ENCODE peak calls at places on chromosomes 2 and 18, in four cellular contexts. L is frontal cortex, A is NCI-H1092 treated with DMSO at 0.1 percent for 48 hours, N is DMS153. O is an unnamed sample.

GRCh38 chr2:49940616-49941015 is 786.3 kb upstream of the FSHR start:
- DNase-seq in L (no peak), A (no peak), N (no peak), O (no peak)

GRCh38 chr2:218005486-218005885 is 2.7 kb upstream of the TNS1 start:
- DNase-seq in L (no peak), A (no peak), N (no peak), O (no peak)

GRCh38 chr2:161134547-161135518 is 25.4 kb upstream of the TANK start:
- DNase-seq in L (no peak), A (peak), N (peak), O (no peak)

GRCh38 chr2:142874293-142874814 is 3.1 kb upstream of the KYNU start:
- DNase-seq in L (no peak), A (no peak), N (no peak), O (peak)

GRCh38 chr2:119485336-119486110 is 38.8 kb downstream of the SCTR start:
- DNase-seq in L (no peak), A (no peak), N (no peak), O (no peak)

GRCh38 chr2:109365131-109365530 is 236.1 kb downstream of the SH3RF3 start:
- DNase-seq in L (no peak), A (no peak), N (no peak), O (no peak)

GRCh38 chr2:148674063-148675020 is 29.8 kb downstream of the EPC2 start:
- DNase-seq in L (no peak), A (no peak), N (no peak), O (no peak)

GRCh38 chr18:63320041-63320689 is 596 bp upstream of the BCL2 start:
- DNase-seq in L (peak), A (peak), N (peak), O (no peak)

GRCh38 chr2:112541315-112542122 is 746 bp upstream of the POLR1B start:
- DNase-seq in L (no peak), A (peak), N (peak), O (no peak)

GRCh38 chr2:65299246-65299645 is 71.6 kb downstream of the ACTR2 start:
- DNase-seq in L (no peak), A (no peak), N (no peak), O (no peak)

GRCh38 chr2:149904816-149905215 is 317.2 kb upstream of the MMADHC start:
- DNase-seq in L (no peak), A (no peak), N (no peak), O (no peak)

GRCh38 chr2:43174368-43175186 is 51.8 kb downstream of the ZFP36L2 start:
- DNase-seq in L (no peak), A (no peak), N (no peak), O (no peak)

GRCh38 chr18:44036500-44036899 is 644.2 kb upstream of the SETBP1 start:
- DNase-seq in L (no peak), A (no peak), N (no peak), O (no peak)

GRCh38 chr2:171999125-171999524 is 628 bp upstream of the METAP1D start:
- DNase-seq in L (peak), A (peak), N (no peak), O (no peak)

GRCh38 chr2:117856415-117857210 is 42.1 kb downstream of the DDX18 start:
- DNase-seq in L (no peak), A (no peak), N (no peak), O (peak)

GRCh38 chr2:104860141-104860790 is 6.4 kb downstream of the POU3F3 start:
- DNase-seq in L (no peak), A (no peak), N (no peak), O (no peak)